ENCODE peak calls at places on chromosomes 7 and 10, in four cellular contexts. One of them, this sample, is unnamed.
A peak's percentile ranks its signal among the peaks of the same experiment; 100 is the strongest.

GRCh38 chr7:145219461-145219860 is 383.6 kb upstream of the TPK1 start:
- DNase-seq in GM12878: no peak
- DNase-seq in K562: no peak
- DNase-seq in HepG2: no peak
- DNase-seq in this sample: no peak

GRCh38 chr10:117553171-117553814 is 10.7 kb downstream of the EMX2 start:
- DNase-seq in GM12878: no peak
- DNase-seq in K562: no peak
- DNase-seq in HepG2: no peak
- DNase-seq in this sample: no peak

GRCh38 chr10:118939216-118940007 is 90.1 kb upstream of the NANOS1 start:
- DNase-seq in GM12878: no peak
- DNase-seq in K562: no peak
- DNase-seq in HepG2: no peak
- DNase-seq in this sample: no peak

GRCh38 chr7:47088329-47089067 is 493.4 kb downstream of the TNS3 start:
- DNase-seq in GM12878: no peak
- DNase-seq in K562: peak; percentile 51
- DNase-seq in HepG2: peak; percentile 46
- DNase-seq in this sample: peak; percentile 57

GRCh38 chr7:90824386-90825307 is 228.5 kb downstream of the CDK14 start:
- DNase-seq in GM12878: no peak
- DNase-seq in K562: no peak
- DNase-seq in HepG2: no peak
- DNase-seq in this sample: no peak

GRCh38 chr7:28705350-28705749 is 252.8 kb downstream of the TRIL start:
- DNase-seq in GM12878: peak; percentile 70
- DNase-seq in K562: no peak
- DNase-seq in HepG2: no peak
- DNase-seq in this sample: no peak

GRCh38 chr7:129188372-129188891 is at the start of gene SMO:
- DNase-seq in GM12878: no peak
- DNase-seq in K562: no peak
- DNase-seq in HepG2: peak; percentile 55
- DNase-seq in this sample: peak; percentile 31

GRCh38 chr10:122246830-122247520 is 24.1 kb upstream of the BTBD16 start:
- DNase-seq in GM12878: no peak
- DNase-seq in K562: no peak
- DNase-seq in HepG2: no peak
- DNase-seq in this sample: no peak

GRCh38 chr7:150668472-150668911 is 17.0 kb upstream of the GIMAP2 start:
- DNase-seq in GM12878: peak; percentile 99
- DNase-seq in K562: no peak
- DNase-seq in HepG2: no peak
- DNase-seq in this sample: no peak

GRCh38 chr10:113169111-113169510 is 219.1 kb downstream of the TCF7L2 start:
- DNase-seq in GM12878: no peak
- DNase-seq in K562: no peak
- DNase-seq in HepG2: no peak
- DNase-seq in this sample: no peak

GRCh38 chr10:97490592-97490991 is 7.6 kb downstream of the MMS19 start:
- DNase-seq in GM12878: no peak
- DNase-seq in K562: no peak
- DNase-seq in HepG2: no peak
- DNase-seq in this sample: no peak
- TF ChIP-seq CHD2 in GM12878: no peak
- TF ChIP-seq CHD2 in K562: no peak
- TF ChIP-seq CHD2 in HepG2: no peak
- TF ChIP-seq CHD2 in this sample: no peak

DNA sequence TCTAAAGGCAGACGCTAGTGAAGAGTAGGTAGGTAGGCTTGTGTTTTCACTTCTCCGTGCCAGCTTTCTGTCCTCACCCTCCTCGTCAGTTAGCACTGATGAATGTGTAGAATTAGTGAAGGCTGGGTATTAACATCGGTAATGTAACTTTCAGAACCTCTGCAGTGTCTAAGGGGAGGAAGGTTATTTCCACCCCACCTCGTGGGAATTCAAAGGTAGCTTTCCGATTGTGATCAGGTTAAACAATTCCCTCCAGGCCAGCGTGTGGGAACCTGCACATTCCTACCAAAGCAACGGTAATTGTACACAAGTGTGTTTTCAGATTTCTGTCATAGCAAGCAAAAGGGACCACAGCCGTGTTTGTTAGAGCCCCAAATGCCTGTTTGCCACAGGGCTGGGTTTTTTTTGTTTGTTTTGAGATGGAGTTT is 405.0 kb upstream of the GALNT17 start:
- DNase-seq in GM12878: peak; percentile 97
- DNase-seq in K562: no peak
- DNase-seq in HepG2: no peak
- DNase-seq in this sample: no peak
- H3K4me3 ChIP-seq in GM12878: peak overlapping the region; percentile 4
- H3K4me3 ChIP-seq in K562: no peak overlapping the region
- H3K4me3 ChIP-seq in HepG2: no peak overlapping the region
- H3K4me3 ChIP-seq in this sample: no peak overlapping the region

GRCh38 chr10:110209399-110209925 is 2.1 kb downstream of the MXI1 start:
- DNase-seq in GM12878: no peak
- DNase-seq in K562: peak; percentile 59
- DNase-seq in HepG2: no peak
- DNase-seq in this sample: peak; percentile 68
- TF ChIP-seq POLR2A in GM12878: no peak
- TF ChIP-seq POLR2A in K562: no peak
- TF ChIP-seq POLR2A in HepG2: no peak
- TF ChIP-seq POLR2A in this sample: no peak

GRCh38 chr10:45580781-45581496 is 91.6 kb downstream of the ZFAND4 start:
- DNase-seq in GM12878: peak; percentile 43
- DNase-seq in K562: peak; percentile 41
- DNase-seq in HepG2: no peak
- DNase-seq in this sample: no peak
- TF ChIP-seq CHD2 in GM12878: no peak
- TF ChIP-seq CHD2 in K562: no peak
- TF ChIP-seq CHD2 in HepG2: no peak
- TF ChIP-seq CHD2 in this sample: no peak

GRCh38 chr10:104353325-104354048 is at the start of gene CFAP58:
- DNase-seq in GM12878: peak; percentile 57
- DNase-seq in K562: peak; percentile 94
- DNase-seq in HepG2: peak; percentile 45
- DNase-seq in this sample: peak; percentile 85
- H3K4me3 ChIP-seq in GM12878: peak within 1 kb of the TSS; percentile 52
- H3K4me3 ChIP-seq in K562: peak within 1 kb of the TSS; percentile 56
- H3K4me3 ChIP-seq in HepG2: peak within 1 kb of the TSS; percentile 17
- H3K4me3 ChIP-seq in this sample: peak within 1 kb of the TSS; percentile 48

GRCh38 chr7:140039071-140039470 is 23.7 kb downstream of the PARP12 start:
- DNase-seq in GM12878: no peak
- DNase-seq in K562: no peak
- DNase-seq in HepG2: no peak
- DNase-seq in this sample: no peak
- TF ChIP-seq POLR2A in GM12878: no peak
- TF ChIP-seq POLR2A in K562: no peak
- TF ChIP-seq POLR2A in HepG2: no peak
- TF ChIP-seq POLR2A in this sample: no peak

This sample was measured in A549.